ENCODE peak calls at places on chromosomes 6 and 20, in four cellular contexts. One of them, this sample, is unnamed.

GRCh38 chr20:62336329-62336728 is 30.8 kb downstream of the LAMA5 start:
- DNase-seq in iPS-NIHi11: no peak
- DNase-seq in DND-41: no peak
- DNase-seq in stimulated activated CD8-positive, alpha-beta memory T cell treated with anti-CD3 and anti-CD28 coated beads, Interleukin-12 subunit alpha, Interleukin-12 subunit beta, amount 100 ng/mL, for 1 hour: no peak
- DNase-seq in this sample: no peak

GRCh38 chr6:110488606-110489005 is 12.2 kb upstream of the SLC22A16 start:
- DNase-seq in iPS-NIHi11: no peak
- DNase-seq in DND-41: no peak
- DNase-seq in stimulated activated CD8-positive, alpha-beta memory T cell treated with anti-CD3 and anti-CD28 coated beads, Interleukin-12 subunit alpha, Interleukin-12 subunit beta, amount 100 ng/mL, for 1 hour: no peak
- DNase-seq in this sample: no peak

GRCh38 chr6:28940294-28940858 is 16.6 kb upstream of the TRIM27 start:
- DNase-seq in iPS-NIHi11: peak
- DNase-seq in DND-41: no peak
- DNase-seq in stimulated activated CD8-positive, alpha-beta memory T cell treated with anti-CD3 and anti-CD28 coated beads, Interleukin-12 subunit alpha, Interleukin-12 subunit beta, amount 100 ng/mL, for 1 hour: peak
- DNase-seq in this sample: no peak

GRCh38 chr6:130557481-130558112 is 191.8 kb downstream of the TMEM200A start:
- DNase-seq in iPS-NIHi11: no peak
- DNase-seq in DND-41: no peak
- DNase-seq in stimulated activated CD8-positive, alpha-beta memory T cell treated with anti-CD3 and anti-CD28 coated beads, Interleukin-12 subunit alpha, Interleukin-12 subunit beta, amount 100 ng/mL, for 1 hour: no peak
- DNase-seq in this sample: no peak

GRCh38 chr6:98787961-98788360 is 46.4 kb upstream of the POU3F2 start:
- DNase-seq in iPS-NIHi11: peak
- DNase-seq in DND-41: no peak
- DNase-seq in stimulated activated CD8-positive, alpha-beta memory T cell treated with anti-CD3 and anti-CD28 coated beads, Interleukin-12 subunit alpha, Interleukin-12 subunit beta, amount 100 ng/mL, for 1 hour: no peak
- DNase-seq in this sample: no peak

GRCh38 chr6:47181681-47182080 is 128.0 kb downstream of the TNFRSF21 start:
- DNase-seq in iPS-NIHi11: no peak
- DNase-seq in DND-41: no peak
- DNase-seq in stimulated activated CD8-positive, alpha-beta memory T cell treated with anti-CD3 and anti-CD28 coated beads, Interleukin-12 subunit alpha, Interleukin-12 subunit beta, amount 100 ng/mL, for 1 hour: no peak
- DNase-seq in this sample: no peak

GRCh38 chr6:135623979-135624378 is 126.4 kb upstream of the AHI1 start:
- DNase-seq in iPS-NIHi11: no peak
- DNase-seq in DND-41: no peak
- DNase-seq in stimulated activated CD8-positive, alpha-beta memory T cell treated with anti-CD3 and anti-CD28 coated beads, Interleukin-12 subunit alpha, Interleukin-12 subunit beta, amount 100 ng/mL, for 1 hour: no peak
- DNase-seq in this sample: no peak

GRCh38 chr20:21303872-21304586 is 898 bp downstream of the XRN2 start:
- DNase-seq in iPS-NIHi11: no peak
- DNase-seq in DND-41: no peak
- DNase-seq in stimulated activated CD8-positive, alpha-beta memory T cell treated with anti-CD3 and anti-CD28 coated beads, Interleukin-12 subunit alpha, Interleukin-12 subunit beta, amount 100 ng/mL, for 1 hour: no peak
- DNase-seq in this sample: no peak

GRCh38 chr20:63431944-63432343 is 40.5 kb downstream of the KCNQ2 start:
- DNase-seq in iPS-NIHi11: no peak
- DNase-seq in DND-41: no peak
- DNase-seq in stimulated activated CD8-positive, alpha-beta memory T cell treated with anti-CD3 and anti-CD28 coated beads, Interleukin-12 subunit alpha, Interleukin-12 subunit beta, amount 100 ng/mL, for 1 hour: no peak
- DNase-seq in this sample: no peak

GRCh38 chr6:98842489-98843180 is 8.3 kb downstream of the POU3F2 start:
- DNase-seq in iPS-NIHi11: peak
- DNase-seq in DND-41: no peak
- DNase-seq in stimulated activated CD8-positive, alpha-beta memory T cell treated with anti-CD3 and anti-CD28 coated beads, Interleukin-12 subunit alpha, Interleukin-12 subunit beta, amount 100 ng/mL, for 1 hour: no peak
- DNase-seq in this sample: no peak

GRCh38 chr6:10412165-10412947 is 2.5 kb downstream of the TFAP2A start:
- DNase-seq in iPS-NIHi11: peak
- DNase-seq in DND-41: no peak
- DNase-seq in stimulated activated CD8-positive, alpha-beta memory T cell treated with anti-CD3 and anti-CD28 coated beads, Interleukin-12 subunit alpha, Interleukin-12 subunit beta, amount 100 ng/mL, for 1 hour: no peak
- DNase-seq in this sample: peak

This sample was measured in GM12892.